ENCODE peak calls at places on chromosomes 12 and 14, in eight cellular contexts. One of them, this sample, is unnamed. For H3K4me1, the result is how much of the 10 kb centered on the place peaks cover.

GRCh38 chr12:60191676-60192359 is 596.0 kb downstream of the SLC16A7 start:
- DNase-seq in right atrium auricular region: no peak
- DNase-seq in A549: no peak
- DNase-seq in right cardiac atrium: no peak
- DNase-seq in IMR-90: peak
- DNase-seq in pancreas: no peak
- DNase-seq in lung: no peak
- DNase-seq in HCT116: no peak
- DNase-seq in this sample: no peak

GRCh38 chr12:50647479-50647878 is 116.4 kb upstream of the ATF1 start:
- DNase-seq in A549: no peak
- DNase-seq in pancreas: peak
- DNase-seq in HCT116: peak
- DNase-seq in lung: no peak
- DNase-seq in right atrium auricular region: no peak
- DNase-seq in right cardiac atrium: no peak
- DNase-seq in IMR-90: peak
- DNase-seq in this sample: no peak

GRCh38 chr12:72511493-72511892 is 239.3 kb downstream of the TRHDE start:
- DNase-seq in IMR-90: no peak
- DNase-seq in HCT116: no peak
- DNase-seq in right cardiac atrium: no peak
- DNase-seq in A549: no peak
- DNase-seq in right atrium auricular region: no peak
- DNase-seq in pancreas: no peak
- DNase-seq in lung: no peak
- DNase-seq in this sample: no peak

GRCh38 chr12:102976609-102977280 is 19.3 kb downstream of the ASCL1 start:
- DNase-seq in right atrium auricular region: no peak
- DNase-seq in right cardiac atrium: no peak
- DNase-seq in A549: no peak
- DNase-seq in lung: no peak
- DNase-seq in IMR-90: no peak
- DNase-seq in HCT116: no peak
- DNase-seq in pancreas: no peak
- DNase-seq in this sample: no peak

GRCh38 chr14:42269234-42269633 is 662.6 kb downstream of the LRFN5 start:
- DNase-seq in right cardiac atrium: no peak
- DNase-seq in IMR-90: no peak
- DNase-seq in A549: no peak
- DNase-seq in lung: no peak
- DNase-seq in right atrium auricular region: no peak
- DNase-seq in pancreas: no peak
- DNase-seq in HCT116: no peak
- DNase-seq in this sample: no peak

GRCh38 chr12:81888341-81888740 is 129.2 kb upstream of the PPFIA2 start:
- DNase-seq in right cardiac atrium: no peak
- DNase-seq in lung: no peak
- DNase-seq in HCT116: no peak
- DNase-seq in IMR-90: no peak
- DNase-seq in pancreas: no peak
- DNase-seq in right atrium auricular region: no peak
- DNase-seq in A549: no peak
- DNase-seq in this sample: no peak

GRCh38 chr14:91173221-91173670 is 59.4 kb downstream of the DGLUCY start:
- DNase-seq in HCT116: peak
- DNase-seq in IMR-90: peak
- DNase-seq in pancreas: peak
- DNase-seq in right atrium auricular region: peak
- DNase-seq in A549: peak
- DNase-seq in lung: peak
- DNase-seq in right cardiac atrium: peak
- DNase-seq in this sample: peak

GRCh38 chr12:51403744-51404143 is 12.5 kb upstream of the GALNT6 start:
- DNase-seq in lung: peak
- DNase-seq in IMR-90: no peak
- DNase-seq in A549: no peak
- DNase-seq in HCT116: no peak
- DNase-seq in pancreas: no peak
- DNase-seq in right cardiac atrium: no peak
- DNase-seq in right atrium auricular region: no peak
- DNase-seq in this sample: no peak

GRCh38 chr12:59780605-59781135 is 184.8 kb downstream of the SLC16A7 start:
- DNase-seq in lung: no peak
- DNase-seq in right atrium auricular region: no peak
- DNase-seq in right cardiac atrium: no peak
- DNase-seq in HCT116: peak
- DNase-seq in A549: no peak
- DNase-seq in pancreas: peak
- DNase-seq in IMR-90: peak
- DNase-seq in this sample: no peak

GRCh38 chr12:21852251-21852650 is 77.7 kb upstream of the KCNJ8 start:
- DNase-seq in lung: no peak
- DNase-seq in IMR-90: peak
- DNase-seq in right atrium auricular region: no peak
- DNase-seq in HCT116: no peak
- DNase-seq in pancreas: no peak
- DNase-seq in right cardiac atrium: no peak
- DNase-seq in A549: no peak
- DNase-seq in this sample: no peak

GRCh38 chr12:113155060-113155459 is 5.5 kb downstream of the CFAP73 start:
- DNase-seq in right cardiac atrium: no peak
- DNase-seq in pancreas: no peak
- DNase-seq in HCT116: no peak
- DNase-seq in A549: no peak
- DNase-seq in lung: no peak
- DNase-seq in right atrium auricular region: no peak
- DNase-seq in IMR-90: no peak
- DNase-seq in this sample: no peak

GRCh38 chr12:113152835-113153814 is 3.6 kb downstream of the CFAP73 start:
- DNase-seq in HCT116: peak
- DNase-seq in A549: peak
- DNase-seq in right cardiac atrium: peak
- DNase-seq in lung: peak
- DNase-seq in pancreas: peak
- DNase-seq in right atrium auricular region: peak
- DNase-seq in IMR-90: peak
- DNase-seq in this sample: peak

GRCh38 chr12:113154351-113154973 is 4.9 kb downstream of the CFAP73 start:
- DNase-seq in right atrium auricular region: no peak
- DNase-seq in lung: no peak
- DNase-seq in A549: no peak
- DNase-seq in right cardiac atrium: no peak
- DNase-seq in IMR-90: peak
- DNase-seq in pancreas: peak
- DNase-seq in HCT116: no peak
- DNase-seq in this sample: peak

GRCh38 chr12:113151655-113152054 is 2.1 kb downstream of the CFAP73 start:
- DNase-seq in right atrium auricular region: no peak
- DNase-seq in A549: no peak
- DNase-seq in IMR-90: no peak
- DNase-seq in pancreas: no peak
- DNase-seq in lung: no peak
- DNase-seq in HCT116: no peak
- DNase-seq in right cardiac atrium: no peak
- DNase-seq in this sample: no peak

DNA sequence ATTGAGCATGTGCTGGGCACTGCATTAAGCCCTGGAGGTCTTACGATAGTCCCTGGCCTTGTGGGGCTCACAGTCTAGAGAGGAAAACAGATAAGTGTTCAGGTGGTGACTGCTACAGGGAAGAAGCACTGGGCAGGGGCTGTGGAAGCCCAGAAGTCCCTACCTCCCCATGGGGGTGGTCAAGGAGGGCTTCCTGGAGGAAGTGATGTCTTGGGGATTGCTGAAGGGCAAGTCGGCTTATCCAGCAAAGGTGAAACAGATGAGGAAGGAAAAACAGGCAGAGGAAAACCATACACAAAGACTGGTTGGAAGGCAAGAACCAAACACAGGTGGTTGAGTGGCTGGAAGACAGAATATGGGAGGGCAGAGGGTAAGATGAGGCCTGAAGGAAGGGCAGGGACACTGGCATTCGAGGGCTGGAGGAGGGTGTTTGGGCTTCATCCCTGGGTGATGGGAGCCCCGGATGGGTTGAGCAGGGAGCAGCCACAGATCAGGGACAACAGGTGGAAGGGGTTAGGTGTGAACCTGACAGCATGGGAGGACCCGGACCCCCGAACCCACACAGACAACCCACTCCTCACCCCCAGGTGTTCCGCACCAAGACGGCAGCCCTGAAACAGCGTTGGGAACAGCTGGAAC is 2.8 kb downstream of the CFAP73 start:
- DNase-seq in right cardiac atrium: no peak
- DNase-seq in HCT116: no peak
- DNase-seq in right atrium auricular region: no peak
- DNase-seq in A549: no peak
- DNase-seq in lung: no peak
- DNase-seq in pancreas: no peak
- DNase-seq in IMR-90: no peak
- DNase-seq in this sample: no peak
- H3K4me1 ChIP-seq in right cardiac atrium: under half
- H3K4me1 ChIP-seq in HCT116: under half
- H3K4me1 ChIP-seq in right atrium auricular region: under half
- H3K4me1 ChIP-seq in A549: under half
- H3K4me1 ChIP-seq in lung: under half
- H3K4me1 ChIP-seq in pancreas: under half
- H3K4me1 ChIP-seq in IMR-90: under half
- H3K4me1 ChIP-seq in this sample: under half

DNA sequence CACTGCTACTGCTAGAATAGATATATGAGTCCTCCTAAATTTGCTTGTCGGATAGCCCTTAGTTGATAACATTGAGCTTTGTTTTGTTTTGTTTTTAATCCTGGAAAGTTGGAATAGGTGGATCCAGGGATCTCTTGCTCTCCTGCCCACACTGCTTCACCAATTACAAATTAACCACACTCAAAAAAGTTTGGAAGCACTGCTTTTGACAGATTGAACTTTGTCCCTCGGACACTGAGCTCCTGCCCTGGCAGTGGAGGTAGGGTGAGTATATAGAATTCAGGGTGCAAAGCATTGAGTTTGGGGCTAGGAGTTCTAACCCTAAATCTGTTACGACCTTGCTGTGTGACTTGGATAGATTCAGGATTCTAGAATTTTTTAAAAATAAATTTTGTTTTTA is 15.1 kb upstream of the SYNDIG1L start:
- DNase-seq in right cardiac atrium: no peak
- DNase-seq in IMR-90: no peak
- DNase-seq in lung: no peak
- DNase-seq in right atrium auricular region: no peak
- DNase-seq in A549: no peak
- DNase-seq in HCT116: no peak
- DNase-seq in pancreas: no peak
- DNase-seq in this sample: no peak
- H3K4me1 ChIP-seq in right cardiac atrium: under half
- H3K4me1 ChIP-seq in IMR-90: under half
- H3K4me1 ChIP-seq in lung: under half
- H3K4me1 ChIP-seq in right atrium auricular region: under half
- H3K4me1 ChIP-seq in A549: under half
- H3K4me1 ChIP-seq in HCT116: under half
- H3K4me1 ChIP-seq in pancreas: under half
- H3K4me1 ChIP-seq in this sample: under half

GRCh38 chr12:64670856-64671639 is 60.8 kb downstream of the RASSF3 start:
- DNase-seq in A549: no peak
- DNase-seq in lung: peak
- DNase-seq in right cardiac atrium: no peak
- DNase-seq in IMR-90: peak
- DNase-seq in HCT116: peak
- DNase-seq in right atrium auricular region: no peak
- DNase-seq in pancreas: no peak
- DNase-seq in this sample: no peak
- H3K4me1 ChIP-seq in A549: half or more
- H3K4me1 ChIP-seq in lung: half or more
- H3K4me1 ChIP-seq in right cardiac atrium: under half
- H3K4me1 ChIP-seq in IMR-90: under half
- H3K4me1 ChIP-seq in HCT116: half or more
- H3K4me1 ChIP-seq in right atrium auricular region: half or more
- H3K4me1 ChIP-seq in pancreas: half or more
- H3K4me1 ChIP-seq in this sample: under half

DNA sequence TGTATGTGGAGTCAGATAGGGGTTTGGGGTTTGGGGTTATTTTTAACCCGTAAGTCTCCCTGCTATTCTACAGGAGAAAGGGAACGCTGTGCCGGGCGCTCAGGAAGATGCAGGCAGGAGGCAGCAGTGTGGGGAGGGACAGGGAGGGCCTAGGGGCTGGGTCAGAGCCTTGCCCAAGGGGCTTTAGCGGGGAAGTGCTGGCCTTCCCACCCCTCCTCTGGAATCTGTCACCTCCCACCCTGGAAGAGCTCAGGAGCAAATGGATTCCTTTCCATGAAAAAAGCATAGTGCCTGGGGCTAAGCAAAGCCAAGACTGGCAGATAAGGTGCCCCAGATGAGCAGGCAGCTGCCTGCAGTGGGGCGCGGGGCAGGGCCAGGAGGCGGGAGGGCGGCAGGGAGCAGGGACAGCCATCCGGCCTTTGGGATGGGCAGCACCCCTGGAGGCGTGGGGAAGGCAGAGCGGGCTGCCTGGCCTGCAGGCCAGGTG is 7.3 kb upstream of the INF2 start:
- DNase-seq in lung: no peak
- DNase-seq in IMR-90: no peak
- DNase-seq in HCT116: no peak
- DNase-seq in A549: peak
- DNase-seq in right cardiac atrium: no peak
- DNase-seq in right atrium auricular region: no peak
- DNase-seq in pancreas: peak
- DNase-seq in this sample: no peak
- H3K4me1 ChIP-seq in lung: under half
- H3K4me1 ChIP-seq in IMR-90: under half
- H3K4me1 ChIP-seq in HCT116: half or more
- H3K4me1 ChIP-seq in A549: half or more
- H3K4me1 ChIP-seq in right cardiac atrium: under half
- H3K4me1 ChIP-seq in right atrium auricular region: half or more
- H3K4me1 ChIP-seq in pancreas: under half
- H3K4me1 ChIP-seq in this sample: under half

GRCh38 chr14:95253039-95253620 is 66.6 kb downstream of the CLMN start:
- DNase-seq in pancreas: no peak
- DNase-seq in HCT116: no peak
- DNase-seq in right atrium auricular region: no peak
- DNase-seq in A549: no peak
- DNase-seq in IMR-90: no peak
- DNase-seq in right cardiac atrium: no peak
- DNase-seq in lung: no peak
- DNase-seq in this sample: no peak
- H3K4me1 ChIP-seq in pancreas: under half
- H3K4me1 ChIP-seq in HCT116: under half
- H3K4me1 ChIP-seq in right atrium auricular region: under half
- H3K4me1 ChIP-seq in A549: under half
- H3K4me1 ChIP-seq in IMR-90: under half
- H3K4me1 ChIP-seq in right cardiac atrium: under half
- H3K4me1 ChIP-seq in lung: under half
- H3K4me1 ChIP-seq in this sample: half or more